ENCODE peak calls at places on chromosomes 13 and 19, in four cellular contexts. I is GM12878, E is K562, H is HepG2. Y is an unnamed sample.

GRCh38 chr13:76868451-76868850 is 17.8 kb downstream of the KCTD12 start:
- DNase-seq in I (no peak), E (no peak), H (no peak), Y (no peak)

GRCh38 chr13:72437458-72437857 is 290.0 kb downstream of the MZT1 start:
- DNase-seq in I (no peak), E (no peak), H (no peak), Y (no peak)

GRCh38 chr19:56080669-56081401 is 40.3 kb downstream of the ZNF787 start:
- DNase-seq in I (peak), E (peak), H (peak), Y (peak)

GRCh38 chr13:20411638-20412342 is 113.9 kb downstream of the CRYL1 start:
- DNase-seq in I (peak), E (no peak), H (no peak), Y (no peak)

GRCh38 chr19:468587-469256 is 7.9 kb upstream of the SHC2 start:
- DNase-seq in I (no peak), E (no peak), H (no peak), Y (no peak)

GRCh38 chr13:110062777-110063442 is 244.0 kb downstream of the COL4A1 start:
- DNase-seq in I (no peak), E (no peak), H (no peak), Y (no peak)

GRCh38 chr19:49231804-49232203 is 74.2 kb downstream of the TRPM4 start:
- DNase-seq in I (peak), E (no peak), H (no peak), Y (no peak)

GRCh38 chr19:55251296-55252081 is 7.3 kb downstream of the PPP6R1 start:
- DNase-seq in I (no peak), E (no peak), H (no peak), Y (no peak)

GRCh38 chr19:53818756-53819155 is 5.4 kb downstream of the NLRP12 start:
- DNase-seq in I (no peak), E (no peak), H (no peak), Y (no peak)

GRCh38 chr19:2607712-2608601 is 94.5 kb downstream of the GNG7 start:
- DNase-seq in I (peak), E (no peak), H (no peak), Y (no peak)

GRCh38 chr19:35304036-35304435 is 12.1 kb downstream of the MAG start:
- DNase-seq in I (no peak), E (peak), H (no peak), Y (no peak)

GRCh38 chr13:40318366-40318765 is 348.1 kb downstream of the FOXO1 start:
- DNase-seq in I (no peak), E (no peak), H (no peak), Y (peak)

GRCh38 chr19:38024991-38025716 is 118.1 kb downstream of the SIPA1L3 start:
- DNase-seq in I (no peak), E (peak), H (no peak), Y (no peak)

GRCh38 chr19:23402388-23402787 is 7.1 kb upstream of the ZNF91 start:
- DNase-seq in I (no peak), E (no peak), H (no peak), Y (no peak)

GRCh38 chr13:79989251-79989661 is 351.7 kb downstream of the SPRY2 start:
- DNase-seq in I (no peak), E (no peak), H (no peak), Y (no peak)

GRCh38 chr13:26878465-26878864 is 117.9 kb upstream of the GPR12 start:
- DNase-seq in I (no peak), E (no peak), H (no peak), Y (no peak)

GRCh38 chr13:30898721-30899188 is 7.3 kb upstream of the MEDAG start:
- DNase-seq in I (no peak), E (no peak), H (peak), Y (no peak)

GRCh38 chr13:108083056-108083455 is 132.3 kb downstream of the LIG4 start:
- DNase-seq in I (no peak), E (no peak), H (no peak), Y (no peak)

GRCh38 chr19:44857837-44858236 is 11.7 kb downstream of the NECTIN2 start:
- DNase-seq in I (no peak), E (no peak), H (no peak), Y (no peak)

GRCh38 chr19:44947041-44947581 is 1.3 kb downstream of the APOC2 start:
- DNase-seq in I (no peak), E (no peak), H (no peak), Y (no peak)

GRCh38 chr13:43551897-43552456 is 234.8 kb downstream of the ENOX1 start:
- DNase-seq in I (no peak), E (no peak), H (no peak), Y (no peak)
- TF ChIP-seq TARDBP in I (no peak), E (no peak), H (no peak), Y (no peak)

DNA sequence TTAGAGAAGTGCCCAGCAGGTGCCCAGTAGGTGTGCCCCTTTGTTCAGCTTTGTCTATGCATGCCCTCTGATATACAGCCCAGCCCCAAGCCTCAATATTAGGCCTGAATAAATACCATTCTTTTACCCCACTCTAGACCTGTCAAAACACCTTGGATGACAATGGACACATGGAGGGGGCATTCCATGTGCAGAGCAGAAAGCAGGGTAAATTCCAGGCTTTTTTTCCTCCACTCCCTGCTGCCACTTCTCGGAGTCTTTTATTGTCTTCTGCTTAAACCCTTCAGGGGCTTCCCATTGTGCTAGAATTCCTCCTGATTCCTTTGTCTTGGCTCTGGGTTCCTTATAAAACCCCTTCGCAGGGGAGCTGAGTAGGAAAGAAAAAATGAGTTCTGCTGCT is 5.8 kb upstream of the FRY start:
- DNase-seq in I (no peak), E (no peak), H (no peak), Y (no peak)
- TF ChIP-seq TARDBP in I (no peak), E (no peak), H (no peak), Y (no peak)

GRCh38 chr13:93368705-93369104 is 142.1 kb downstream of the GPC6 start:
- DNase-seq in I (no peak), E (peak), H (no peak), Y (no peak)
- TF ChIP-seq TARDBP in I (no peak), E (no peak), H (no peak), Y (no peak)

DNA sequence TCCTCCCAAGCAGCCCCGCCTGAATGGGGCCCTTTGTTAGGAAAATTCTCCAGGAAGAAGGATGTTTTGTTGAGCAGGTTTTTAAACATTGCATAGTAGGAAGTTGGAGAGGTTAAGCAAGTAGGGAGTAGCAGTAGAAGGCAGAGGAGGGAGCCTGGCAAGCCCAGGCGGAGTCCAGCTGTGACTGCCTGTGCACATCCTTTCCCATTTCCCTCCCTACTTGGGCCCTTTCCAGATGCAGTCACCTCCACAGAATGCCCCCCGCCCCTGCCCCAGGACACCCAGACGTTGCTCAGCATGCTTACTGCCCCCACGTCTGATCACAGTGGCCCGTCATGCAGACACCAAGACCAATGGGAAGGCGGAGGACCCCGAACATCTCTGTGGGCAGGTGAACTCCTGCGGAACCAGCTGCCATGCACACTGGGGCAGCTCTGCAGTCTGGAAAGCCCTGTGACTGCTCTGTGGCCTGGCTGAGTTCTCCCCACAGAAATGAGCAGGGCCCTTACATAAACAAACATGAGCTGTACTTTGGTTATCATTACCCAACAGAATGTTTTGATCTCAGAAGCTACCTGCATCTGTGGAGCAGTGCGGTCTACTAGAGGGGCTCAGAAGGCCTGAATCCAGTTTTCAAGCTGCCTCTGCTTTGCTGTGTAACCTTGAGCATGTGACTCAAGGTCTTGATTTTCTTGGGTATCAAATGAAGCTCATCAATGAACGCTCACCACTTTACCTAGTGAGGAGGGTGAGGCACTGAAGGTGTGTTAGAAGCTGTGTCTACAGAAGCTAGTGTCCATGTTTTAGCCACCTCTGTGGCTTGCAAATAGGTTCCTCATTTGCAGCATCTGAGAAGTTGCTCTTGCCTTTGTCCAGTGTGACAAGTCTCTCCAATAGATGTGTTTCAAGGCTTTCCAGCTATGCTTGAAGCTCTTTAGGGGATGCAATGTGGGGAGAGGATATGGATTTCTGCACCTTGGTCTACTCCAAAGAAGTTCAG is 84.2 kb downstream of the TNFRSF19 start:
- DNase-seq in I (no peak), E (no peak), H (peak), Y (no peak)
- TF ChIP-seq TARDBP in I (no peak), E (no peak), H (no peak), Y (no peak)

GRCh38 chr13:35957996-35958395 is 173.2 kb downstream of the DCLK1 start:
- DNase-seq in I (no peak), E (no peak), H (no peak), Y (no peak)

GRCh38 chr13:35956074-35956473 is 175.1 kb downstream of the DCLK1 start:
- DNase-seq in I (no peak), E (no peak), H (no peak), Y (no peak)

GRCh38 chr13:35954207-35954560 is 177.0 kb downstream of the DCLK1 start:
- DNase-seq in I (no peak), E (no peak), H (no peak), Y (no peak)

GRCh38 chr13:35957174-35957867 is 173.9 kb downstream of the DCLK1 start:
- DNase-seq in I (no peak), E (no peak), H (no peak), Y (no peak)

DNA sequence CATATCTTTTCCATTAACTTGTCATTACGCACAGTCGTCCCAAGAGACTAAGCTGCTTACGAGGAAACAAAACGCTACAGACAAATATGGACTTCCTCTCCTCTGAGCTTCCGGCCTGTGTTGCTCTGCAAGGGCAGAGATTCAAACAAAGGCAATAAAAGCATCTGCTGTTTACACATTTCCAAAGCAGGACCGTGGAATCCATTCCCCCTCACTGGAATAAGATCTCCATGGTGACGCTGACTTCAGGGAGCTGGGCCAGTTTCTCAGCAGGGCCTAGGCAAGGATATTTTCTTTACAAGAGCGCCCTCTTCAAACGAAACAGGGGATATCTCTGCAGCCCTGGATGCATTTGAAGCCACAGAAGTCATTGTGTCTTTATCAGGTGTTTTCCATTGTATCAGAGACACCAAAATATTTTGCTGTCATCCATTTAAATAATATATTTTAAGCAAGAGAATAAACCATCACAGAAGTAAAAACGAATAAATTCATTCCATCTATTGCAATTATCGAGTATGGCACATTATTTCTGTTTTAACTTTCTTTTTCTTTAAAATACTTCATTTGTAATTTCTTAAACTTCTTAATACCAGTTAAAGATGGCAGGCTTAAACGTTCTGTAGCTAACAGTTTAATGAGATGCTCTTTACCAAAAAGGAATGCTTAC is 177.5 kb downstream of the DCLK1 start:
- DNase-seq in I (no peak), E (peak), H (peak), Y (peak)
- TF ChIP-seq TARDBP in I (no peak), E (no peak), H (no peak), Y (no peak)

DNA sequence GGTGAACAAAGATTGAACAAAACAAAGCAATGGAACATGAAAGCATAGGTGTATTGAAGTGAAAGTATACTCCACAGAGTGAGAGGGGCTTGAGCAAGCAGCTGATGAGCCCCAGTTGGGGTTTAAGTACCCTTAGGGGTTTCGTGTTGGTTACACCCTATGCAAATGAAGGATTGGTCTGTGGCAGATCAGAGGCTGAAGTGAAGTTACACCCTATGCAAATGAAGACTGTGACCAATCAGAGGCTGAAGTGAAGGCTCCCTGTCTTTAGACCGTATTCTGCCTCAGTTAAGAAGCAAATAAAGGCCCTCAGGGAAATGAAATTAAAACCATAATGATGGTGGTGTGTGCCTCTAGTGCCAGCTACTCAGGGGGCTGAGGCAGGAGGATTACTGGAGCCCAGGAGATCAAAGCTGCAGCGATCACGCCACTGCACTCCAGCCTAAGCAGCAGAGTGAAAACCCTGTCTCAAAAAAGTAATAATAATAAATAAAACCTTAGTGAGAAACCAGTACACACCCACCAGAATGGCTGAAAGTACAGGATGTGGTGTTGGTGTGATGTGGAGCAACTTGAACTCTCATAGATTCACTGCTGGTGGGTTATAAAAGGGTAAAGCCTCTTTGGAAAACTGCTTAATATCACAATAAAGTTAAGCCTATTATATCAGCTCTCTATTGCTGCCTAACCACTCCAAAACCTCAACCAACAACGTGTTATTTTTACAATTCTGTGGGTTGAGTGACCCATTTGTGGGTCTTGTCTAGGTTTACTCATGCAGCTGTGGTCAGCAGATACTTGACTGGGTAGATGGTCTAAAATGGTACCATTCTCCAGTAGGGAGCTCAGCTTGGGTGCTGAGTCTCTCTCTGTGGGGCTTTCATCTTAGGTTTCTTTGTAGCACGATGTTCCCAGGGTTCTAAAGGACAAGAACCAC is 12.8 kb upstream of the UPF3A start:
- DNase-seq in I (no peak), E (no peak), H (no peak), Y (no peak)
- TF ChIP-seq TARDBP in I (no peak), E (no peak), H (no peak), Y (no peak)

GRCh38 chr19:5406816-5407215 is 48.4 kb upstream of the ZNRF4 start:
- DNase-seq in I (no peak), E (no peak), H (no peak), Y (no peak)

GRCh38 chr19:5403968-5404640 is 51.1 kb upstream of the ZNRF4 start:
- DNase-seq in I (no peak), E (peak), H (peak), Y (peak)

DNA sequence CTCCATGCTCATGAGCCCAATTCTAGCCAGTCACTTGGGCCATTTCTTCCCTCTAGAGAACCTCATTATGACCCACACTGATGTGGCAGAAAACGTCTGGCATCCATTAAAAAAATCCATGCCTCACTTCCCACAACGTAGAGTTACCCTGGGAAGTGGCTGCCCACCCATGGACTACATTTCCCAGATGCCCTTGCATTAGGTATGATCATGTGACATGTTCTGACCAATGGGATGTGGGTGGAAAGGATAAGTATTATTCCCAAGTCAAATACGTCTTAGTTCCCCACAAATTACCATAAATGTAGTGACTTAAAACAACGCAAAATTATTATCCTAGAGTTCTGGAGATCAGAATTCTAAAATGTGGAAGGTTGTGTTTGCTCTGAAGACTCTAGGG is 47.9 kb upstream of the ZNRF4 start:
- DNase-seq in I (no peak), E (peak), H (peak), Y (peak)
- TF ChIP-seq TARDBP in I (no peak), E (no peak), H (no peak), Y (no peak)

Y was measured in HEK293T.